ENCODE peak calls at places on chromosomes 4 and X, in four cellular contexts. V, W, Z and K are unnamed samples.

GRCh38 chrX:129316461-129316860 is 206.8 kb downstream of the SMARCA1 start:
- DNase-seq in V (no peak), W (no peak), Z (no peak), K (no peak)

GRCh38 chr4:133439830-133440229 is 290.7 kb downstream of the PCDH10 start:
- DNase-seq in V (no peak), W (no peak), Z (no peak), K (no peak)

GRCh38 chr4:139555705-139556070 is 331 bp downstream of the SETD7 start:
- DNase-seq in V (peak; percentile 41), W (no peak), Z (peak; percentile 77), K (no peak)

GRCh38 chr4:2598661-2599654 is 62.5 kb downstream of the FAM193A start:
- DNase-seq in V (no peak), W (no peak), Z (no peak), K (no peak)

GRCh38 chrX:39724544-39724943 is 373.2 kb downstream of the BCOR start:
- DNase-seq in V (no peak), W (no peak), Z (no peak), K (no peak)

GRCh38 chrX:44891642-44892041 is 18.7 kb downstream of the KDM6A start:
- DNase-seq in V (no peak), W (no peak), Z (no peak), K (no peak)

GRCh38 chrX:137565921-137566745 is at the start of gene ZIC3:
- DNase-seq in V (peak; percentile 64), W (peak; percentile 2), Z (peak; percentile 52), K (peak; percentile 57)

GRCh38 chr4:95556460-95556859 is 7.7 kb upstream of the UNC5C start:
- DNase-seq in V (no peak), W (no peak), Z (no peak), K (no peak)

GRCh38 chr4:71195932-71196331 is 142.9 kb upstream of the SLC4A4 start:
- DNase-seq in V (no peak), W (peak; percentile 59), Z (no peak), K (no peak)

GRCh38 chr4:181189751-181190150 is 1053.5 kb upstream of the TENM3 start:
- DNase-seq in V (no peak), W (no peak), Z (no peak), K (no peak)

GRCh38 chrX:154020500-154021115 is 906 bp upstream of the IRAK1 start:
- DNase-seq in V (no peak), W (no peak), Z (no peak), K (no peak)

GRCh38 chr4:130648570-130648969 is 1552.6 kb downstream of the C4orf33 start:
- DNase-seq in V (no peak), W (no peak), Z (no peak), K (no peak)

GRCh38 chrX:36950495-36951253 is 57.5 kb upstream of the FAM47C start:
- DNase-seq in V (no peak), W (no peak), Z (no peak), K (no peak)

GRCh38 chr4:186029731-186030421 is 39.1 kb upstream of the TLR3 start:
- DNase-seq in V (no peak), W (peak; percentile 93), Z (peak; percentile 82), K (peak; percentile 49)

GRCh38 chr4:108560624-108561023 is 59.8 kb upstream of the RPL34 start:
- DNase-seq in V (no peak), W (peak; percentile 15), Z (no peak), K (no peak)

GRCh38 chrX:109660756-109661155 is 35.8 kb upstream of the KCNE5 start:
- DNase-seq in V (no peak), W (no peak), Z (no peak), K (no peak)

GRCh38 chr4:7844247-7844991 is 95.2 kb downstream of the AFAP1 start:
- DNase-seq in V (peak; percentile 34), W (peak; percentile 99), Z (peak; percentile 86), K (peak; percentile 74)

GRCh38 chr4:31234494-31234893 is 514.3 kb downstream of the PCDH7 start:
- DNase-seq in V (no peak), W (no peak), Z (no peak), K (no peak)

GRCh38 chr4:120071192-120071795 is 4.6 kb upstream of the MAD2L1 start:
- DNase-seq in V (no peak), W (peak; percentile 87), Z (no peak), K (peak; percentile 80)

GRCh38 chrX:17242470-17242869 is 132.5 kb upstream of the NHS start:
- DNase-seq in V (peak; percentile 47), W (peak; percentile 72), Z (no peak), K (peak; percentile 36)

GRCh38 chr4:186685744-186686143 is 37.9 kb downstream of the FAT1 start:
- DNase-seq in V (no peak), W (peak; percentile 79), Z (no peak), K (peak; percentile 78)

GRCh38 chrX:80432863-80433262 is 12.6 kb downstream of the TENT5D start:
- DNase-seq in V (no peak), W (peak; percentile 85), Z (no peak), K (no peak)

GRCh38 chr4:81605278-81605677 is 133.6 kb upstream of the RASGEF1B start:
- DNase-seq in V (no peak), W (no peak), Z (no peak), K (no peak)

GRCh38 chrX:68710870-68711576 is 63.6 kb downstream of the STARD8 start:
- DNase-seq in V (peak; percentile 45), W (peak; percentile 66), Z (no peak), K (peak; percentile 32)

GRCh38 chrX:123959281-123960063 is 2.0 kb upstream of the STAG2 start:
- DNase-seq in V (no peak), W (peak; percentile 46), Z (peak; percentile 83), K (no peak)

GRCh38 chrX:38233891-38234807 is 13.5 kb upstream of the SRPX start:
- DNase-seq in V (no peak), W (peak; percentile 96), Z (no peak), K (peak; percentile 70)

GRCh38 chr4:113435893-113436292 is 325.6 kb downstream of the CAMK2D start:
- DNase-seq in V (no peak), W (peak; percentile 94), Z (peak; percentile 41), K (peak; percentile 92)

GRCh38 chr4:9762823-9763475 is 18.5 kb upstream of the DRD5 start:
- DNase-seq in V (peak; percentile 38), W (peak; percentile 74), Z (peak; percentile 49), K (peak; percentile 38)

GRCh38 chrX:40521868-40522450 is 58.8 kb upstream of the ATP6AP2 start:
- DNase-seq in V (no peak), W (no peak), Z (no peak), K (no peak)

GRCh38 chrX:154401045-154401799 is 3.0 kb downstream of the RPL10 start:
- DNase-seq in V (no peak), W (peak; percentile 48), Z (no peak), K (no peak)

GRCh38 chrX:32572644-32573043 is 638.7 kb downstream of the DMD start:
- DNase-seq in V (no peak), W (no peak), Z (no peak), K (no peak)

GRCh38 chr4:128844931-128845330 is 35.4 kb downstream of the JADE1 start:
- DNase-seq in V (no peak), W (no peak), Z (peak; percentile 91), K (no peak)

GRCh38 chr4:168825975-168826374 is 184.1 kb downstream of the CBR4 start:
- DNase-seq in V (no peak), W (peak; percentile 56), Z (no peak), K (no peak)

GRCh38 chr4:122901621-122902020 is 20.8 kb downstream of the NUDT6 start:
- DNase-seq in V (no peak), W (peak; percentile 50), Z (no peak), K (no peak)
- TF ChIP-seq CTCF in V (no peak), W (no peak), Z (no peak), K (no peak)

GRCh38 chrX:115261148-115261547 is 27.3 kb upstream of the LRCH2 start:
- DNase-seq in V (no peak), W (no peak), Z (no peak), K (no peak)

GRCh38 chrX:115266300-115266699 is 23.2 kb upstream of the LUZP4 start:
- DNase-seq in V (no peak), W (no peak), Z (no peak), K (no peak)

GRCh38 chrX:115260330-115260729 is 26.4 kb upstream of the LRCH2 start:
- DNase-seq in V (no peak), W (peak; percentile 16), Z (no peak), K (no peak)

GRCh38 chrX:115268421-115268820 is 21.1 kb upstream of the LUZP4 start:
- DNase-seq in V (no peak), W (no peak), Z (no peak), K (no peak)

DNA sequence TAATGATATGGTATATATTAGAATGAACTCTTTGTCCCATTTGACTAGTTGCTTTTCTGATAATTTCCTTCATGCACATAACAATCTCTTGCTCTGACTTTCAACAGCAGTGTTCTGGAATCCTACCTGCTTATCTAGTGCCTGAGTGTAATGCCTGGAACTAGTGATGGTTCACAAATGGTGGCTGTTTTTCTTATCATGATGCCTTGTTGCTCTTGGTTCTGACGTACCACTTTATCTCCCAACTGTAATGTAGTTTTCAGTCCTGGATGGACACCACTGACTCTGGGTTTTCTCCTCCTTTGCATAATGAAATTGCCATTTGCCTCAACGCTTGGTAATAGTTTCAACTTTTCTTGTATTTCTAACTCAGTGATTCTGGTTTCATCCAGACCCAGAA is 25.5 kb upstream of the LUZP4 start:
- DNase-seq in V (no peak), W (no peak), Z (no peak), K (no peak)
- TF ChIP-seq CTCF in V (no peak), W (no peak), Z (no peak), K (no peak)

DNA sequence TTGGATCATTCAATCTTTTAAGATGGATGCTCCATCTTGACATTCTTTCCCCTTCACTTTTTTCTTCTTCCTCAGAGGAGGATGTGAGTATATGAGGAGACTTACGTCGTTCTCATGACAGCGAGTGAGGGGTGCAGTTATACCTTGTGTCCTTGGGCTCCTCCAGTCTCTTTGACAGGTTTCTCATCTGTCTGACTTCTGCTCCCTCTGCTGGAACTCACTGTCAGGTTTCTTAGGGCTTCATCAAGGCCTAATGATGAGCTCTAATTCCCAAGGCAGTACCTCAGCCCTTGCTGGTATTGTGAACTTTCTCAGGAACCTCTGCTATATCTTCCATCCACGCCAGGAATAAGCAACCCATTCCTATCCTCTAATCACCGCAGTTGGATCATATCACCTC is 237.8 kb upstream of the ADGRL3 start:
- DNase-seq in V (no peak), W (no peak), Z (no peak), K (no peak)
- TF ChIP-seq CTCF in V (no peak), W (no peak), Z (no peak), K (no peak)

DNA sequence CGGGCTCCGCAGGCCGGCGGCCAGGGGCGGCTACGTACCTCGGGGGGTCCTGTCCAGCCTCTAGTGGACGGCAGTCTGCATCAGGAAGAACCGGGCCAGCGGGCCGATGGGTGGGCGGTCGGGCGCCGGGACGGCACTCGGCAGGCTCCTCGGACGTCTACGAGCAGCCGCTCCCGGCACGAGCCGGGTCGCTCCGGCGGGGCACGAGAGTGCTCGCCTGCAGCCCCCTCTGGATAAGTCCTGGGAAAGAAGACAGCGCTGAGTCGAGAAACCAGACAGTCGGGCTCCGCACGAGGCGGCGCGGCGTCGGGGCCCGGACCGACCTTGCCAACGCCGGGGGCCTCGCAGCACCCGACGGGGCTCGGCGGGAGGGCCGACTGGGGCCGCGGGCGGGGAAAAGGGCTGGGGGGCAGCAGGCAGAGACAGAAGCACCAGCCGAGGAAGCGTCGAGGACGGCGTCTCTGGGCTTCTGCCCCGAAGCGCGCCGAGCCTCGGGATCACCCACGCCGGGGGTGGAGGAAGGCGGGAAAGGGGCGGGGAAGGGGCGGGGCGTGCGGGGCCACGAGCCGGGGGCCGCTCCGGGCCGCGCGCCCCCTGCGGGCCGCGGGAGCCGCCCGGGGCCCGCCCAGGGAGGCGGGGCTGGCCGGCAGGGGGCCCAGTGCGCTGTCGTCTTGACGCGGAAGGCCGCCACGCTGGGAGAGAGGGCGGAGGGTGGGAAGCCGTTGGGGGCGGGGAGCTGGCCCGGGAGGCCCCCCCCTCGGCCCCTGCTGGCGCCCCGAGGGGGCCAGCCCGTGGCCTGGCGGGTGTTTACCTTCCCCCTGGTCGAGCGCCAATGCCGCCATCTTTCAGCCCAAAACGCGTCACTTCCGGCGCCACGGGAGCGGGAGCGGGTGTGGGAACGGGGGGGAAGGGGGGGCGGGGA is 1.9 kb downstream of the KLHL15 start:
- DNase-seq in V (peak; percentile 89), W (peak; percentile 90), Z (peak; percentile 92), K (peak; percentile 73)
- TF ChIP-seq CTCF in V (peak; percentile 43), W (no peak), Z (no peak), K (no peak)